ENCODE peak calls at places on chromosomes 13 and 19, in eight cellular contexts. Q, S, B, N, V, W, U and P are unnamed samples.

GRCh38 chr19:13859361-13859880 is 17.5 kb upstream of the NANOS3 start:
- DNase-seq in S (no peak), U (no peak), W (peak), Q (no peak), N (no peak), B (no peak), V (no peak), P (peak)

GRCh38 chr19:39372941-39373340 is 18.0 kb downstream of the PAF1 start:
- DNase-seq in N (no peak), U (no peak), S (no peak), W (no peak), V (no peak), Q (no peak), B (no peak), P (no peak)

GRCh38 chr19:33373701-33374405 is at the start of gene CEBPG:
- DNase-seq in B (peak), Q (no peak), S (peak), N (no peak), W (peak), V (peak), U (peak), P (peak)

GRCh38 chr13:98981596-98982195 is 3.8 kb upstream of the DOCK9 start:
- DNase-seq in B (no peak), N (no peak), Q (no peak), U (no peak), V (no peak), W (no peak), S (no peak), P (no peak)

GRCh38 chr13:26247011-26247410 is 6.9 kb upstream of the CDK8 start:
- DNase-seq in Q (no peak), N (no peak), S (no peak), U (no peak), W (no peak), V (no peak), B (no peak), P (no peak)

GRCh38 chr13:29483211-29483610 is 112.3 kb downstream of the SLC7A1 start:
- DNase-seq in N (no peak), B (no peak), S (no peak), U (no peak), V (no peak), W (no peak), Q (no peak), P (no peak)

GRCh38 chr13:73900591-73900990 is 233.6 kb downstream of the KLF12 start:
- DNase-seq in N (no peak), V (no peak), B (no peak), W (no peak), U (no peak), S (no peak), Q (no peak), P (no peak)

GRCh38 chr19:48686103-48686502 is 9.7 kb upstream of the FUT2 start:
- DNase-seq in S (no peak), V (no peak), U (no peak), Q (no peak), N (no peak), B (no peak), W (no peak), P (no peak)

GRCh38 chr19:51158474-51159129 is 16.5 kb downstream of the SIGLEC7 start:
- DNase-seq in Q (peak), B (peak), U (peak), S (peak), W (peak), V (no peak), N (no peak), P (peak)

GRCh38 chr19:48717059-48717395 is 2.5 kb downstream of the MAMSTR start:
- DNase-seq in Q (no peak), V (no peak), U (no peak), S (no peak), W (no peak), N (no peak), B (no peak), P (no peak)

GRCh38 chr19:50434525-50434924 is 1.8 kb downstream of the MYBPC2 start:
- DNase-seq in U (no peak), V (no peak), B (no peak), Q (no peak), N (no peak), S (no peak), W (no peak), P (no peak)

GRCh38 chr19:45471116-45471865 is 3.5 kb downstream of the FOSB start:
- DNase-seq in V (no peak), Q (no peak), B (no peak), N (no peak), S (no peak), U (no peak), W (no peak), P (no peak)

GRCh38 chr19:1026189-1027019 is at the start of gene CNN2:
- DNase-seq in V (peak), B (peak), N (no peak), W (peak), Q (peak), U (peak), S (peak), P (peak)

GRCh38 chr19:34120846-34121639 is 51.3 kb upstream of the LSM14A start:
- DNase-seq in U (no peak), S (peak), V (peak), Q (peak), W (peak), N (no peak), B (peak), P (peak)

GRCh38 chr19:10884273-10884672 is 12.9 kb downstream of the CARM1 start:
- DNase-seq in Q (no peak), W (peak), B (no peak), V (no peak), U (no peak), S (no peak), N (no peak), P (no peak)

GRCh38 chr19:35901055-35901644 is 810 bp upstream of the NFKBID start:
- DNase-seq in W (no peak), B (no peak), Q (no peak), U (no peak), N (no peak), S (no peak), V (no peak), P (peak)

GRCh38 chr19:51168571-51169282 is 26.6 kb downstream of the SIGLEC7 start:
- DNase-seq in Q (no peak), U (no peak), B (no peak), N (no peak), W (no peak), V (no peak), S (no peak), P (no peak)

GRCh38 chr19:6062274-6062673 is 48.0 kb downstream of the RFX2 start:
- DNase-seq in B (peak), Q (no peak), V (no peak), U (no peak), N (no peak), W (peak), S (peak), P (no peak)

GRCh38 chr13:58712191-58712590 is 1080.6 kb downstream of the PCDH17 start:
- DNase-seq in S (no peak), U (no peak), W (no peak), V (no peak), Q (no peak), B (no peak), N (no peak), P (no peak)

GRCh38 chr19:58279042-58279924 is 528 bp downstream of the ZNF8 start:
- DNase-seq in N (peak), Q (peak), S (peak), W (peak), B (peak), V (peak), U (peak), P (no peak)

GRCh38 chr13:46640843-46641242 is 87.9 kb downstream of the LRCH1 start:
- DNase-seq in B (no peak), S (no peak), W (peak), Q (no peak), V (no peak), N (no peak), U (no peak), P (peak)

GRCh38 chr19:45779231-45780145 is 2.8 kb downstream of the DMPK start:
- DNase-seq in B (peak), Q (peak), W (peak), N (no peak), S (peak), V (peak), U (peak), P (no peak)

GRCh38 chr13:29427937-29428309 is 167.6 kb downstream of the SLC7A1 start:
- DNase-seq in U (no peak), N (no peak), V (no peak), S (no peak), W (no peak), Q (no peak), B (no peak), P (no peak)

GRCh38 chr19:18414504-18415176 is 4.6 kb upstream of the SSBP4 start:
- DNase-seq in S (no peak), U (no peak), Q (no peak), W (peak), B (no peak), V (no peak), N (no peak), P (peak)

GRCh38 chr13:31755803-31756212 is 16.5 kb downstream of the RXFP2 start:
- DNase-seq in V (no peak), Q (no peak), N (no peak), U (no peak), W (no peak), S (no peak), B (no peak), P (peak)

GRCh38 chr19:47608908-47609879 is at the start of gene BICRA:
- DNase-seq in N (peak), W (peak), S (peak), U (peak), V (peak), B (peak), Q (peak), P (peak)

GRCh38 chr19:52094526-52094925 is 1.0 kb downstream of the ZNF841 start:
- DNase-seq in Q (no peak), U (no peak), S (no peak), B (no peak), W (no peak), N (no peak), V (no peak), P (peak)

GRCh38 chr19:20035935-20036334 is 3.4 kb downstream of the ZNF682 start:
- DNase-seq in U (no peak), B (no peak), V (no peak), S (no peak), W (no peak), Q (no peak), N (no peak), P (no peak)

GRCh38 chr19:23520441-23520840 is 125.2 kb upstream of the ZNF91 start:
- DNase-seq in V (no peak), U (no peak), S (no peak), N (no peak), Q (no peak), B (no peak), W (no peak), P (no peak)

GRCh38 chr13:112342841-112343361 is 33.3 kb upstream of the SPACA7 start:
- DNase-seq in B (no peak), S (no peak), W (no peak), V (no peak), U (no peak), Q (no peak), N (no peak), P (no peak)

GRCh38 chr13:112809332-112810310 is 119.8 kb downstream of the ATP11A start:
- DNase-seq in B (no peak), U (no peak), V (no peak), Q (no peak), W (no peak), S (no peak), N (no peak), P (no peak)

GRCh38 chr13:97134364-97135095 is 87.6 kb upstream of the MBNL2 start:
- DNase-seq in U (no peak), S (no peak), V (no peak), B (no peak), W (no peak), N (no peak), Q (no peak), P (no peak)

GRCh38 chr19:31002852-31003251 is 346.4 kb downstream of the TSHZ3 start:
- DNase-seq in B (no peak), N (no peak), V (no peak), U (no peak), Q (no peak), S (no peak), W (no peak), P (no peak)

GRCh38 chr19:46762245-46762890 is 16.1 kb upstream of the STRN4 start:
- DNase-seq in U (no peak), N (no peak), Q (no peak), B (no peak), S (no peak), V (no peak), W (no peak), P (no peak)

GRCh38 chr13:27374650-27375049 is 49.8 kb upstream of the GTF3A start:
- DNase-seq in N (peak), B (peak), S (peak), Q (peak), V (peak), W (peak), U (peak), P (peak)

GRCh38 chr19:35776102-35776788 is 881 bp downstream of the ARHGAP33 start:
- DNase-seq in N (no peak), U (no peak), S (no peak), W (no peak), Q (no peak), B (no peak), V (no peak), P (no peak)

GRCh38 chr19:27773318-27774094 is 1439.4 kb downstream of the UQCRFS1 start:
- DNase-seq in W (no peak), N (no peak), Q (no peak), S (no peak), U (no peak), V (no peak), B (no peak), P (no peak)

GRCh38 chr19:7909471-7910067 is 5.1 kb upstream of the TGFBR3L start:
- DNase-seq in V (no peak), U (no peak), B (no peak), Q (no peak), N (no peak), W (no peak), S (no peak), P (no peak)

GRCh38 chr19:648904-649733 is 9.4 kb downstream of the FGF22 start:
- DNase-seq in V (no peak), W (no peak), Q (no peak), B (no peak), S (no peak), N (no peak), U (no peak), P (no peak)